ENCODE peak calls at places on chromosomes 11 and 22, in four cellular contexts. One of them, this sample, is unnamed.

GRCh38 chr11:119236490-119236889 is 30.4 kb downstream of the CBL start:
- DNase-seq in HCT116: no peak
- DNase-seq in SK-N-SH: no peak
- DNase-seq in K562: no peak
- DNase-seq in this sample: no peak

GRCh38 chr11:118180300-118180703 is 3.9 kb upstream of the SCN2B start:
- DNase-seq in HCT116: peak; percentile 55
- DNase-seq in SK-N-SH: peak; percentile 78
- DNase-seq in K562: peak; percentile 20
- DNase-seq in this sample: peak; percentile 57

GRCh38 chr11:111727431-111727830 is 38.8 kb downstream of the PPP2R1B start:
- DNase-seq in HCT116: no peak
- DNase-seq in SK-N-SH: no peak
- DNase-seq in K562: no peak
- DNase-seq in this sample: no peak

GRCh38 chr11:125443767-125444311 is 52.2 kb downstream of the FEZ1 start:
- DNase-seq in HCT116: no peak
- DNase-seq in SK-N-SH: no peak
- DNase-seq in K562: no peak
- DNase-seq in this sample: no peak

GRCh38 chr11:80993561-80993960 is 1552.7 kb upstream of the TENM4 start:
- DNase-seq in HCT116: no peak
- DNase-seq in SK-N-SH: no peak
- DNase-seq in K562: no peak
- DNase-seq in this sample: no peak

GRCh38 chr22:17830041-17830961 is 56.0 kb upstream of the BID start:
- DNase-seq in HCT116: peak; percentile 52
- DNase-seq in SK-N-SH: peak; percentile 92
- DNase-seq in K562: peak; percentile 90
- DNase-seq in this sample: peak; percentile 79

GRCh38 chr22:21936151-21936778 is 16.4 kb downstream of the PPM1F start:
- DNase-seq in HCT116: no peak
- DNase-seq in SK-N-SH: no peak
- DNase-seq in K562: peak; percentile 57
- DNase-seq in this sample: no peak

GRCh38 chr22:24156915-24157782 is 24.1 kb upstream of the SUSD2 start:
- DNase-seq in HCT116: peak; percentile 67
- DNase-seq in SK-N-SH: peak; percentile 94
- DNase-seq in K562: peak; percentile 84
- DNase-seq in this sample: no peak

GRCh38 chr22:38034278-38034882 is 22.8 kb upstream of the PICK1 start:
- DNase-seq in HCT116: peak; percentile 68
- DNase-seq in SK-N-SH: peak; percentile 42
- DNase-seq in K562: peak; percentile 85
- DNase-seq in this sample: peak; percentile 33

GRCh38 chr11:2811206-2812091 is 74.1 kb downstream of the CDKN1C start:
- DNase-seq in HCT116: no peak
- DNase-seq in SK-N-SH: no peak
- DNase-seq in K562: peak; percentile 70
- DNase-seq in this sample: no peak

GRCh38 chr11:17528181-17528691 is 16.0 kb downstream of the USH1C start:
- DNase-seq in HCT116: no peak
- DNase-seq in SK-N-SH: peak; percentile 88
- DNase-seq in K562: peak; percentile 77
- DNase-seq in this sample: peak; percentile 46

GRCh38 chr11:23856654-23857053 is 640.2 kb upstream of the LUZP2 start:
- DNase-seq in HCT116: no peak
- DNase-seq in SK-N-SH: no peak
- DNase-seq in K562: no peak
- DNase-seq in this sample: no peak

GRCh38 chr11:67731583-67731982 is 57.2 kb upstream of the ALDH3B2 start:
- DNase-seq in HCT116: no peak
- DNase-seq in SK-N-SH: peak; percentile 34
- DNase-seq in K562: no peak
- DNase-seq in this sample: no peak

GRCh38 chr22:37484115-37485005 is 1.8 kb downstream of the MFNG start:
- DNase-seq in HCT116: no peak
- DNase-seq in SK-N-SH: no peak
- DNase-seq in K562: no peak
- DNase-seq in this sample: no peak

GRCh38 chr22:46659791-46660186 is 39.6 kb downstream of the GRAMD4 start:
- DNase-seq in HCT116: no peak
- DNase-seq in SK-N-SH: no peak
- DNase-seq in K562: no peak
- DNase-seq in this sample: no peak

GRCh38 chr11:79845002-79845709 is 404.3 kb upstream of the TENM4 start:
- DNase-seq in HCT116: no peak
- DNase-seq in SK-N-SH: no peak
- DNase-seq in K562: no peak
- DNase-seq in this sample: no peak

GRCh38 chr22:18012528-18012927 is 11.8 kb downstream of the MICAL3 start:
- DNase-seq in HCT116: no peak
- DNase-seq in SK-N-SH: no peak
- DNase-seq in K562: no peak
- DNase-seq in this sample: no peak

GRCh38 chr11:22725079-22725478 is 58.7 kb downstream of the GAS2 start:
- DNase-seq in HCT116: no peak
- DNase-seq in SK-N-SH: no peak
- DNase-seq in K562: no peak
- DNase-seq in this sample: no peak

GRCh38 chr11:62560566-62561103 is 13.1 kb downstream of the EEF1G start:
- DNase-seq in HCT116: peak; percentile 92
- DNase-seq in SK-N-SH: peak; percentile 65
- DNase-seq in K562: peak; percentile 92
- DNase-seq in this sample: peak; percentile 78

GRCh38 chr11:117084992-117085391 is 13.2 kb downstream of the SIK3 start:
- DNase-seq in HCT116: no peak
- DNase-seq in SK-N-SH: no peak
- DNase-seq in K562: no peak
- DNase-seq in this sample: no peak

GRCh38 chr22:49151256-49152131 is 676.2 kb downstream of the BRD1 start:
- DNase-seq in HCT116: no peak
- DNase-seq in SK-N-SH: peak; percentile 55
- DNase-seq in K562: no peak
- DNase-seq in this sample: no peak

GRCh38 chr22:40044870-40045834 is 50.4 kb downstream of the FAM83F start:
- DNase-seq in HCT116: no peak
- DNase-seq in SK-N-SH: peak; percentile 68
- DNase-seq in K562: peak; percentile 62
- DNase-seq in this sample: no peak

GRCh38 chr11:65524010-65524746 is 705 bp upstream of the SCYL1 start:
- DNase-seq in HCT116: no peak
- DNase-seq in SK-N-SH: peak; percentile 54
- DNase-seq in K562: peak; percentile 53
- DNase-seq in this sample: no peak

GRCh38 chr11:124841765-124842700 is 23.2 kb upstream of the ROBO3 start:
- DNase-seq in HCT116: no peak
- DNase-seq in SK-N-SH: no peak
- DNase-seq in K562: no peak
- DNase-seq in this sample: peak; percentile 48

GRCh38 chr11:67048515-67048914 is 8.1 kb upstream of the RHOD start:
- DNase-seq in HCT116: no peak
- DNase-seq in SK-N-SH: no peak
- DNase-seq in K562: no peak
- DNase-seq in this sample: no peak

GRCh38 chr11:122229611-122230386 is 113.8 kb upstream of the BLID start:
- DNase-seq in HCT116: no peak
- DNase-seq in SK-N-SH: no peak
- DNase-seq in K562: no peak
- DNase-seq in this sample: no peak

GRCh38 chr11:46520971-46521745 is 72.7 kb downstream of the AMBRA1 start:
- DNase-seq in HCT116: no peak
- DNase-seq in SK-N-SH: no peak
- DNase-seq in K562: no peak
- DNase-seq in this sample: no peak

GRCh38 chr11:43547900-43548381 is 132.6 kb upstream of the HSD17B12 start:
- DNase-seq in HCT116: no peak
- DNase-seq in SK-N-SH: peak; percentile 88
- DNase-seq in K562: peak; percentile 58
- DNase-seq in this sample: no peak

GRCh38 chr11:133946541-133947297 is 10.0 kb downstream of the IGSF9B start:
- DNase-seq in HCT116: no peak
- DNase-seq in SK-N-SH: peak; percentile 91
- DNase-seq in K562: no peak
- DNase-seq in this sample: no peak

GRCh38 chr22:20433686-20434241 is 3.9 kb downstream of the SCARF2 start:
- DNase-seq in HCT116: no peak
- DNase-seq in SK-N-SH: peak; percentile 11
- DNase-seq in K562: no peak
- DNase-seq in this sample: no peak

GRCh38 chr11:134369656-134370525 is 38.1 kb downstream of the GLB1L2 start:
- DNase-seq in HCT116: no peak
- DNase-seq in SK-N-SH: no peak
- DNase-seq in K562: no peak
- DNase-seq in this sample: no peak

GRCh38 chr11:6459049-6459448 is 14.7 kb downstream of the TRIM3 start:
- DNase-seq in HCT116: no peak
- DNase-seq in SK-N-SH: no peak
- DNase-seq in K562: no peak
- DNase-seq in this sample: no peak

GRCh38 chr11:10770626-10771254 is 19.7 kb downstream of the CTR9 start:
- DNase-seq in HCT116: peak; percentile 29
- DNase-seq in SK-N-SH: peak; percentile 49
- DNase-seq in K562: peak; percentile 61
- DNase-seq in this sample: peak; percentile 51

GRCh38 chr11:110077866-110078325 is 15.3 kb upstream of the ZC3H12C start:
- DNase-seq in HCT116: no peak
- DNase-seq in SK-N-SH: no peak
- DNase-seq in K562: peak; percentile 46
- DNase-seq in this sample: no peak

GRCh38 chr22:35663371-35663770 is 15.1 kb downstream of the APOL6 start:
- DNase-seq in HCT116: no peak
- DNase-seq in SK-N-SH: no peak
- DNase-seq in K562: no peak
- DNase-seq in this sample: no peak
- TF ChIP-seq JUND in HCT116: no peak
- TF ChIP-seq JUND in SK-N-SH: no peak
- TF ChIP-seq JUND in K562: no peak
- TF ChIP-seq JUND in this sample: no peak

DNA sequence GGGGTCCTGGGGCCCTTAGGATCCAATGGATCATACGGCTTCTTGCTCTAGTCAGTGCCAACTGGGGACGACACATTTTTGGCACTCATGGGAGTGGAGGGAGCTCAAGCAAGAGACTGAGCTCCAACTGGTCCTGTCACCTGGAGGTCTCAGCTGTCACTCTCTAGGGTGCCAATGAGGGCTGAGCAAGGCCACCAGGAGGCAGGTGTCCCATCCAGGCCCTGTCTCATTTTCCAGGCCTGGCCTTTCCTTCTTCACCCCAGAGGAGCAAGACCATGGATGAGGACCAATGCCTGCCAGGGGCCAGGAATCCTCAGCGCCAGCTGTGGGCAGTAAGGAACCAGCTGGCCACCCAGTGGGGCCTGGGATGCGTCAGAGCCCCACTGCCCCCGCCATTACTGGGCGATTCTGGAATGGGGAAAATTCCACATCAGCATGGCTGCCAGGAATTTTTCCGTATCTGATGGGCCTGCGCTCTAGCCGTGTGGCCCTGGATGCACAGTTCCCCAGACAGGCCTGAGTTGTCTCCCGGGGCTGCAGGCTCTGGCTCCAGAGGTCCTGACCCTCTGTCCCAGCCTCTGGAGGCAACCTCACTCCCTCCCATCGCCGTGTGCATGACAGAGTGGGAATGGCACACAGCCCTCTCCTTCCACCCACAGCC is 676 bp upstream of the GAL3ST1 start:
- DNase-seq in HCT116: no peak
- DNase-seq in SK-N-SH: peak; percentile 84
- DNase-seq in K562: no peak
- DNase-seq in this sample: no peak
- TF ChIP-seq JUND in HCT116: no peak
- TF ChIP-seq JUND in SK-N-SH: peak; percentile 69
- TF ChIP-seq JUND in K562: no peak
- TF ChIP-seq JUND in this sample: no peak

GRCh38 chr22:50169181-50169759 is 1.3 kb upstream of the PANX2 start:
- DNase-seq in HCT116: no peak
- DNase-seq in SK-N-SH: peak; percentile 60
- DNase-seq in K562: no peak
- DNase-seq in this sample: no peak
- TF ChIP-seq JUND in HCT116: no peak
- TF ChIP-seq JUND in SK-N-SH: no peak
- TF ChIP-seq JUND in K562: no peak
- TF ChIP-seq JUND in this sample: no peak

GRCh38 chr22:26648761-26649363 is 8.5 kb upstream of the MIAT start:
- DNase-seq in HCT116: no peak
- DNase-seq in SK-N-SH: peak; percentile 41
- DNase-seq in K562: no peak
- DNase-seq in this sample: no peak
- TF ChIP-seq JUND in HCT116: no peak
- TF ChIP-seq JUND in SK-N-SH: no peak
- TF ChIP-seq JUND in K562: no peak
- TF ChIP-seq JUND in this sample: no peak

GRCh38 chr11:1508491-1508891 is 21.9 kb upstream of the MOB2 start:
- DNase-seq in HCT116: no peak
- DNase-seq in SK-N-SH: no peak
- DNase-seq in K562: no peak
- DNase-seq in this sample: no peak
- TF ChIP-seq JUND in HCT116: no peak
- TF ChIP-seq JUND in SK-N-SH: no peak
- TF ChIP-seq JUND in K562: no peak
- TF ChIP-seq JUND in this sample: no peak

GRCh38 chr11:57481915-57482781 is 21.8 kb downstream of the RTN4RL2 start:
- DNase-seq in HCT116: no peak
- DNase-seq in SK-N-SH: no peak
- DNase-seq in K562: no peak
- DNase-seq in this sample: no peak
- TF ChIP-seq JUND in HCT116: no peak
- TF ChIP-seq JUND in SK-N-SH: no peak
- TF ChIP-seq JUND in K562: no peak
- TF ChIP-seq JUND in this sample: no peak

GRCh38 chr22:43476341-43476740 is 64.5 kb downstream of the MPPED1 start:
- DNase-seq in HCT116: no peak
- DNase-seq in SK-N-SH: no peak
- DNase-seq in K562: no peak
- DNase-seq in this sample: no peak
- TF ChIP-seq JUND in HCT116: no peak
- TF ChIP-seq JUND in SK-N-SH: no peak
- TF ChIP-seq JUND in K562: no peak
- TF ChIP-seq JUND in this sample: no peak

GRCh38 chr11:61148016-61148640 is 13.1 kb downstream of the VPS37C start:
- DNase-seq in HCT116: no peak
- DNase-seq in SK-N-SH: no peak
- DNase-seq in K562: no peak
- DNase-seq in this sample: no peak
- TF ChIP-seq JUND in HCT116: no peak
- TF ChIP-seq JUND in SK-N-SH: no peak
- TF ChIP-seq JUND in K562: no peak
- TF ChIP-seq JUND in this sample: no peak

DNA sequence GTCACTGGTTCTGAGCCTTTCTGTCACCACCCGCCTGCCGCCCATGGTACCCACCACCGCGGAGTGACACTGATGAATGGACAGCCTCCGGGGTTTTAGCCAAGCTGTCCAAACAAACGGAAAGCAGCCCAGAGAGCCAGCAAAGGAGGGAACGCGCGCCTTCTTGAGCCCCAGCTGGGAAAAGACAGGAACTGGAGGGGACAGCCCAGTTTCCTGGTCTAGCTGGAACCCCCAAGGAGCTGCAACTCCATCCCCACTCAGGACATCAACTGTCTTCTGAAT is 33.8 kb downstream of the SHISAL1 start:
- DNase-seq in HCT116: no peak
- DNase-seq in SK-N-SH: no peak
- DNase-seq in K562: no peak
- DNase-seq in this sample: no peak
- TF ChIP-seq JUND in HCT116: no peak
- TF ChIP-seq JUND in SK-N-SH: no peak
- TF ChIP-seq JUND in K562: no peak
- TF ChIP-seq JUND in this sample: no peak